ENCODE peak calls at places on chromosome 22, in seven cellular contexts. T is adrenal gland; J is ascending aorta; I is fibroblast of lung; P is NT2/D1; S is A549; X is CD4-positive, alpha-beta T cell. M is an unnamed sample.

GRCh38 chr22:42856179-42856864 is 751 bp downstream of the ARFGAP3 start:
- DNase-seq in T (peak; percentile 81), S (no peak), J (peak; percentile 88), I (peak; percentile 11), P (no peak), X (peak; percentile 48), M (peak; percentile 39)

GRCh38 chr22:28951969-28952521 is 68.7 kb downstream of the ZNRF3 start:
- DNase-seq in X (no peak), P (no peak), J (no peak), I (peak; percentile 71), S (no peak), T (peak; percentile 37), M (no peak)

GRCh38 chr22:19120829-19121630 is 1.2 kb downstream of the DGCR2 start:
- DNase-seq in I (peak; percentile 67), J (no peak), S (peak; percentile 64), X (no peak), T (peak; percentile 71), P (no peak), M (no peak)

GRCh38 chr22:44338906-44339305 is 26.2 kb upstream of the SHISAL1 start:
- DNase-seq in S (no peak), X (no peak), J (no peak), P (no peak), T (no peak), I (no peak), M (no peak)

GRCh38 chr22:36360011-36360410 is 27.8 kb downstream of the MYH9 start:
- DNase-seq in I (no peak), P (no peak), X (no peak), S (no peak), T (no peak), J (no peak), M (no peak)

GRCh38 chr22:19851291-19852176 is 3.1 kb downstream of the GNB1L start:
- DNase-seq in T (no peak), I (no peak), P (no peak), J (no peak), X (no peak), S (no peak), M (no peak)

GRCh38 chr22:44455151-44455962 is 42.7 kb downstream of the RTL6 start:
- DNase-seq in S (no peak), I (no peak), T (no peak), P (no peak), J (no peak), X (peak; percentile 41), M (no peak)

GRCh38 chr22:30516731-30517130 is 11.2 kb upstream of the SEC14L4 start:
- DNase-seq in S (no peak), T (no peak), P (no peak), X (no peak), I (no peak), J (no peak), M (no peak)

GRCh38 chr22:30867746-30868662 is 100.6 kb downstream of the MORC2 start:
- DNase-seq in J (peak; percentile 31), X (no peak), T (peak; percentile 8), P (no peak), I (no peak), S (no peak), M (no peak)

GRCh38 chr22:44659140-44659539 is 42.9 kb upstream of the PRR5 start:
- DNase-seq in X (no peak), S (no peak), I (no peak), P (no peak), T (no peak), J (no peak), M (no peak)

GRCh38 chr22:32847067-32847491 is 45.6 kb downstream of the TIMP3 start:
- DNase-seq in X (no peak), J (peak; percentile 74), T (peak; percentile 48), I (peak; percentile 63), S (no peak), P (no peak), M (no peak)

GRCh38 chr22:37742374-37743092 is 45.7 kb downstream of the TRIOBP start:
- DNase-seq in X (no peak), P (no peak), T (peak; percentile 66), I (peak; percentile 90), J (no peak), S (no peak), M (peak; percentile 52)

GRCh38 chr22:38655532-38656255 is 498 bp downstream of the FAM227A start:
- DNase-seq in T (no peak), I (peak; percentile 21), J (no peak), S (no peak), P (peak; percentile 30), X (no peak), M (peak; percentile 31)

GRCh38 chr22:24389680-24390079 is 37.7 kb upstream of the ADORA2A start:
- DNase-seq in P (no peak), T (no peak), S (no peak), I (no peak), X (no peak), J (no peak), M (no peak)

GRCh38 chr22:39634530-39635399 is 64.2 kb downstream of the CACNA1I start:
- DNase-seq in T (peak; percentile 86), X (no peak), J (no peak), I (peak; percentile 88), S (peak; percentile 78), P (peak; percentile 23), M (peak; percentile 91)

GRCh38 chr22:39943941-39944624 is 16.1 kb upstream of the TMA7B start:
- DNase-seq in X (no peak), I (no peak), T (no peak), S (no peak), P (no peak), J (no peak), M (no peak)

DNA sequence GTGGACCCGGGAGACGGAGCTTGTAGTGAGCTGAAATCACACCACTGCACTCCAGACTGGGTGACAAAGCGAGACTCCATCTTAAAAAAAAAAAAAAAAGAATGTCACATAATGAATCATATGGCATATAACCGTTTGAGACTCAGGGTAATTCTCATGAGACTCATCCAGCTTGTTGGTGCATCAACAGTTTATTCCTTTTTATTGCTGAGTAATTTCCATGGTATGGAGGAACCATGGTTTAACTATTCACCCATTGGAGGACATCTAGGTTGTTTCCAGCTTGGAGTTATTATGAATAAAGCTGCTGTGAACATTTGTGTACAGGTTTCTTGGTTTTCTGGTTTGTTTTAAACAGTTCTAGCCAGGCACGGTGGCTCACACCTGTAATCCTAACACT is 25.3 kb downstream of the PPARA start:
- DNase-seq in P (no peak), I (peak; percentile 32), T (no peak), J (no peak), S (no peak), X (no peak), M (peak; percentile 17)
- H3K9me3 ChIP-seq in P (peaks cover 14% of the 10 kb centered on the region), I (no peaks in the 10 kb centered on the region), T (peaks cover 4% of the 10 kb centered on the region), J (peaks cover 8% of the 10 kb centered on the region), S (peaks cover 7% of the 10 kb centered on the region), X (peaks cover 12% of the 10 kb centered on the region), M (peaks cover 12% of the 10 kb centered on the region)

GRCh38 chr22:26021516-26021915 is 147.7 kb upstream of the SEZ6L start:
- DNase-seq in T (no peak), J (no peak), S (no peak), P (no peak), X (no peak), I (no peak), M (no peak)

GRCh38 chr22:26033071-26033470 is 136.2 kb upstream of the SEZ6L start:
- DNase-seq in T (no peak), P (no peak), S (no peak), J (no peak), I (no peak), X (no peak), M (no peak)

GRCh38 chr22:26023104-26023775 is 146.0 kb upstream of the SEZ6L start:
- DNase-seq in T (no peak), X (no peak), P (no peak), I (no peak), S (no peak), J (no peak), M (no peak)

GRCh38 chr22:26031641-26032040 is 137.6 kb upstream of the SEZ6L start:
- DNase-seq in P (no peak), T (no peak), X (no peak), S (no peak), J (no peak), I (no peak), M (no peak)

DNA sequence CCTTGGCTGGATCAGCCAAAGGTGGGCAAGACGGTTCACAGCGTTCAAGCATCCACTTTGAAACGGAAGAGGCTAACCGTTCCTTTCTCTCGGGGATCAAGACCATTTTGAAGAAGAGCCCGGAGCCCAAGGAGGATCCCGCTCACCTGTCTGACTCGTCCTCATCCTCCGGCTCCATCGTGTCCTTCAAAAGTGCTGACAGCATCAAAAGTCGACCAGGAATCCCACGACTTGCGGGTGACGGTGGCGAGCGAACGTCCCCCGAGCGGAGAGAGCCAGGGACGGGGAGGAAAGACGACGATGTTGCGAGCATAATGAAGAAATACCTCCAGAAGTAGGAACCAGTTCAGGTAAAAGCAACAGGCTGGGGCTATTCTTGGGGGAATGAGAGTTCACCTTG is 141.9 kb upstream of the SEZ6L start:
- DNase-seq in I (no peak), S (no peak), X (no peak), J (no peak), T (no peak), P (no peak), M (no peak)
- H3K9me3 ChIP-seq in I (no peaks in the 10 kb centered on the region), S (no peaks in the 10 kb centered on the region), X (no peaks in the 10 kb centered on the region), J (no peaks in the 10 kb centered on the region), T (no peaks in the 10 kb centered on the region), P (peaks cover 7% of the 10 kb centered on the region), M (no peaks in the 10 kb centered on the region)

GRCh38 chr22:49099089-49099488 is 728.6 kb downstream of the BRD1 start:
- DNase-seq in T (no peak), X (no peak), S (no peak), P (no peak), I (no peak), J (no peak), M (no peak)

GRCh38 chr22:49101225-49101624 is 726.4 kb downstream of the BRD1 start:
- DNase-seq in X (no peak), I (no peak), P (no peak), T (no peak), S (no peak), J (no peak), M (no peak)

GRCh38 chr22:49100316-49100715 is 727.4 kb downstream of the BRD1 start:
- DNase-seq in S (no peak), I (no peak), X (no peak), P (no peak), J (no peak), T (no peak), M (no peak)

GRCh38 chr22:49100764-49101163 is 726.9 kb downstream of the BRD1 start:
- DNase-seq in J (no peak), T (no peak), P (no peak), X (no peak), I (no peak), S (no peak), M (no peak)

DNA sequence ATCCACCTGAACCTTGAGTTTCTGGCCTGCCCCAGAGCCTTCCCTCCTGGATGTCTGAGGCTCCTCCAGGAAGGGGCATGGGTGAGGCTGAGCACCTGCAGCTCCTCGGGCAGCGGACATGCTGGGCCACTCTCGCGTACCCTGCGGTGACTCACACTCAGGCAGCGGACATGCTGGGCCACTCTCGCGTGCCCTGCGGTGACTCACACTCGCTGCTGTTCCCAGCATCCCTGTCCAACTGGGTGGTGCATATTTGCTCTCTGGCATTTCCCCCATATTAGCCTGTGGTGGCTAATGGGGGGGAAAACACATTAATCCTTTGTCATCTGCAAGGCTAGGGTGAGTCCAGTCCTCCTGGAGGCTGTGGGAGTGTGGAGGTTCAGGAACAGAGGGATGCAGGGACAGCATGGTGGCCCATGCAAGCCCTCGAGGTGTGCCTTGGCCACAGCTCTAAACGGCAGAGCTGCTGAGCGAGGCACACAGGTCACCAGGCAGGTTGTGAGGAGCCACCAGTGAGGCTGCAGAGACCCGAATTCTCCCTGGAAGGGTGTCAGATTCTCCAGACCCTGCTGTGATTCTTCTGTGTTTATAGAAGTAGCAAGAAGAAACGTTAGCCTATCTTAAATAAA is 728.1 kb downstream of the BRD1 start:
- DNase-seq in T (no peak), P (no peak), X (no peak), J (peak; percentile 87), S (peak; percentile 48), I (no peak), M (peak; percentile 49)
- H3K9me3 ChIP-seq in T (no peaks in the 10 kb centered on the region), P (no peaks in the 10 kb centered on the region), X (no peaks in the 10 kb centered on the region), J (no peaks in the 10 kb centered on the region), S (no peaks in the 10 kb centered on the region), I (peaks cover 2% of the 10 kb centered on the region), M (no peaks in the 10 kb centered on the region)

GRCh38 chr22:47994899-47995573 is 1232.6 kb downstream of the TBC1D22A start:
- DNase-seq in T (no peak), I (no peak), P (no peak), S (no peak), J (no peak), X (no peak), M (no peak)
- H3K9me3 ChIP-seq in T (no peaks in the 10 kb centered on the region), I (no peaks in the 10 kb centered on the region), P (no peaks in the 10 kb centered on the region), S (no peaks in the 10 kb centered on the region), J (no peaks in the 10 kb centered on the region), X (no peaks in the 10 kb centered on the region), M (no peaks in the 10 kb centered on the region)

M was measured in A673.